ENCODE peak calls at places on chromosomes 2 and 18, in four cellular contexts. A, O, N and P are unnamed samples. For H3K4me1, the result is how much of the 10 kb centered on the place peaks cover.

GRCh38 chr2:226742346-226742745 is 57.3 kb downstream of the IRS1 start:
- DNase-seq in O (no peak), A (no peak), N (peak), P (peak)

GRCh38 chr2:178256382-178257053 is 62.2 kb downstream of the OSBPL6 start:
- DNase-seq in N (no peak), A (no peak), O (no peak), P (no peak)

GRCh38 chr18:78506031-78506461 is 473.6 kb upstream of the SALL3 start:
- DNase-seq in A (no peak), O (peak), N (no peak), P (no peak)

GRCh38 chr2:79940366-79940765 is 364.2 kb downstream of the LRRTM1 start:
- DNase-seq in N (no peak), A (no peak), O (no peak), P (no peak)

GRCh38 chr2:242098445-242099128 is 229.1 kb downstream of the RTP5 start:
- DNase-seq in O (no peak), A (no peak), N (no peak), P (no peak)

GRCh38 chr2:17713291-17713690 is 40.3 kb downstream of the SMC6 start:
- DNase-seq in A (no peak), N (no peak), O (no peak), P (no peak)

GRCh38 chr18:60064271-60064670 is 164.5 kb downstream of the PMAIP1 start:
- DNase-seq in O (no peak), A (no peak), N (no peak), P (peak)

GRCh38 chr2:25419678-25420242 is 78.0 kb upstream of the DNMT3A start:
- DNase-seq in O (no peak), A (no peak), N (no peak), P (no peak)

GRCh38 chr2:134465706-134466105 is 211.8 kb downstream of the MGAT5 start:
- DNase-seq in A (no peak), O (no peak), N (no peak), P (no peak)

GRCh38 chr2:231392431-231393148 is 2.9 kb upstream of the B3GNT7 start:
- DNase-seq in A (no peak), N (no peak), O (no peak), P (no peak)

GRCh38 chr18:79528296-79528695 is 132.6 kb downstream of the NFATC1 start:
- DNase-seq in N (no peak), O (no peak), A (no peak), P (no peak)

GRCh38 chr2:232352511-232353091 is 25.9 kb upstream of the ALPP start:
- DNase-seq in N (no peak), A (no peak), O (no peak), P (no peak)

GRCh38 chr18:43932140-43932539 is 654.9 kb upstream of the SYT4 start:
- DNase-seq in A (no peak), N (no peak), O (no peak), P (no peak)

GRCh38 chr18:58135806-58136331 is 91.8 kb downstream of the NEDD4L start:
- DNase-seq in O (peak), N (peak), A (peak), P (peak)

GRCh38 chr2:62145478-62146100 is 50.3 kb upstream of the B3GNT2 start:
- DNase-seq in O (no peak), N (no peak), A (no peak), P (no peak)
- H3K4me3 ChIP-seq in O (no peak), N (no peak), A (no peak), P (no peak)

DNA sequence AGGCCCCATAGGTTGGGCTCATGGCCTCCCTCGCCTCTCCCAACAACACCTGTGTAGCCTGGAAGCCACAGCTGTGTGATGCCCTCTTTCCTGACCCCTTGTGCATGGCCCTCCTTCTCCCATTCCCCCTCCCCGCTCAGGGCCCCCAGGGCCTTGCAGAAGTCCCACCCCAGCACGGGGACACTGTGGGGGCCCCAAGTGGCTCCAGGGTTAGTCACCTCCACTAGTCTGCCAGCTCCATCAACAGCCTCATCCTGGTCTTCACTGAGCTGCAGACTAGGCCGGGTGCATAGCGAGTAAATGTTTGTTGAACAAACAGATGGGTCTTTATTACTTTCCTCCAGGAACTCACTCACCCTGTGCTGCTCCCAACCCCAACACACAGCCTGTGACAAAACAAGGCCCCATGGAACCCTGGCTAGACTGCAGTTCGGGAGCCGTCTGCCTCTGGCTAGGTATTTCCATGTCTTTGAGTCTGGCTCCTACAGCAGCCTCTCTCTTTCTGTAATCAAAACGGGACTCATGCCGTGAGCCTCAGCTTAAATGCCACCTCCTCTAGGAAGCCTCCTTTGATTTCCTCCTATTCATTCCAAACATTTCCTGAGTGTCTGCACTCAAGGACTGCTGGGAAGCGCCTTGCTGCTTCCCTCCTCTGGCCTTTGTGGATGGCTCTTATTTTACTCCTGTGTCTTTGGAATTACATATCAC is 109.9 kb upstream of the ID2 start:
- DNase-seq in A (no peak), N (no peak), O (no peak), P (no peak)
- H3K27ac ChIP-seq in A (no peak), N (no peak), O (no peak), P (no peak)

DNA sequence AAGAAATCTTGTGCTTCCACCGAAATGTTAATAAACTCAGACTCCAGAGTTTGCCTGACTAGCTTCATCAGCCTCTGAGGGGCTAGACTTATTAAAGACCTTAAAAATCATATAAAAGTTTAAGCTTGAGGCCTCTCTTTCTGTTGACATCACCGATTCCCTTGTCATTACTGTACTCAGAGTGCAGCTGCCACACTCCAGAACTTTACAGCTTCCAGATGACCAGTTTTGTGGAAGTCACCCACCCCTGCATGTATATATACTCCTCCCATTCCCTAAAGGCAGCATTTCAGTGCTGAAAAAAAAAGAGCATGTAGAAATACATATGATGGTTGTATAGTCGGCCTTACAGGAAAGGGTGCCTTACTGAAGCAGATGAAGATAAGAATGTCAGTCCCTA is 117.4 kb downstream of the FEZ2 start:
- DNase-seq in N (no peak), O (no peak), A (no peak), P (no peak)
- H3K4me1 ChIP-seq in N (under half), O (under half), A (under half), P (half or more)

GRCh38 chr2:46827274-46827930 is 88.2 kb downstream of the MCFD2 start:
- DNase-seq in N (no peak), A (no peak), O (no peak), P (no peak)
- H3K4me3 ChIP-seq in N (no peak), A (no peak), O (no peak), P (no peak)

GRCh38 chr2:46056541-46056940 is 240.7 kb upstream of the EPAS1 start:
- DNase-seq in A (no peak), O (no peak), N (no peak), P (no peak)
- H3K27ac ChIP-seq in A (no peak), O (no peak), N (no peak), P (no peak)

GRCh38 chr2:105750735-105751134 is 6.0 kb downstream of the NCK2 start:
- DNase-seq in N (no peak), A (no peak), O (no peak), P (no peak)
- H3K4me1 ChIP-seq in N (half or more), A (half or more), O (under half), P (under half)